ENCODE peak calls at places on chromosomes 4 and X, in seven cellular contexts. I is A549, P is WTC11, Z is GM12878, F is NB4, N is SK-N-SH, H is H1. W is an unnamed sample.
A peak's percentile ranks its signal among the peaks of the same experiment; 100 is the strongest.

GRCh38 chrX:44344687-44345086 is 1.2 kb upstream of the EFHC2 start:
- DNase-seq in N (no peak), P (no peak), I (no peak), F (peak; percentile 91), Z (no peak), H (no peak), W (no peak)

GRCh38 chr4:106095408-106095807 is 200.1 kb downstream of the NPNT start:
- DNase-seq in Z (no peak), H (no peak), P (no peak), N (no peak), F (no peak), I (no peak), W (peak; percentile 32)

GRCh38 chrX:139889760-139890159 is 43.1 kb downstream of the ATP11C start:
- DNase-seq in N (no peak), P (no peak), Z (no peak), F (no peak), H (no peak), I (no peak), W (no peak)

GRCh38 chr4:5373327-5373726 is 322.0 kb downstream of the STK32B start:
- DNase-seq in F (no peak), Z (no peak), N (no peak), I (no peak), P (no peak), H (no peak), W (no peak)

GRCh38 chr4:10164877-10165283 is 48.3 kb upstream of the WDR1 start:
- DNase-seq in N (peak; percentile 55), H (peak; percentile 15), P (peak; percentile 61), F (peak; percentile 64), I (peak; percentile 17), Z (no peak), W (peak; percentile 14)

GRCh38 chrX:107826286-107827136 is 845 bp downstream of the MID2 start:
- DNase-seq in Z (no peak), N (peak; percentile 63), H (no peak), P (peak; percentile 48), F (peak; percentile 23), I (peak; percentile 25), W (no peak)

GRCh38 chr4:37568494-37568893 is 117.7 kb downstream of the RELL1 start:
- DNase-seq in I (no peak), N (no peak), F (peak; percentile 23), Z (no peak), H (no peak), P (no peak), W (no peak)

GRCh38 chrX:122572461-122572860 is 611.6 kb upstream of the GRIA3 start:
- DNase-seq in Z (no peak), H (no peak), P (no peak), F (no peak), I (no peak), N (no peak), W (no peak)

GRCh38 chr4:125520258-125520990 is 205.7 kb downstream of the FAT4 start:
- DNase-seq in H (no peak), Z (no peak), F (no peak), N (no peak), I (no peak), P (no peak), W (no peak)

GRCh38 chr4:15234585-15235126 is 193.2 kb upstream of the C1QTNF7 start:
- DNase-seq in F (no peak), I (no peak), N (no peak), P (no peak), H (no peak), Z (no peak), W (no peak)

GRCh38 chr4:1784789-1785591 is 8.1 kb upstream of the FGFR3 start:
- DNase-seq in Z (no peak), I (no peak), F (no peak), N (peak; percentile 90), P (no peak), H (no peak), W (peak; percentile 79)

GRCh38 chr4:152374606-152375285 is 161.1 kb downstream of the FBXW7 start:
- DNase-seq in H (no peak), N (no peak), F (no peak), P (no peak), I (no peak), Z (no peak), W (no peak)

GRCh38 chr4:1553365-1553764 is 130.7 kb downstream of the FAM53A start:
- DNase-seq in F (no peak), N (no peak), P (no peak), Z (no peak), H (no peak), I (no peak), W (no peak)

GRCh38 chr4:14345356-14345775 is 656.9 kb upstream of the CPEB2 start:
- DNase-seq in H (no peak), Z (no peak), N (no peak), F (no peak), I (no peak), P (no peak), W (no peak)

GRCh38 chr4:78937837-78938236 is 1.4 kb downstream of the PAQR3 start:
- DNase-seq in Z (no peak), P (no peak), F (no peak), H (no peak), I (no peak), N (no peak), W (peak; percentile 9)

GRCh38 chrX:12327836-12328235 is 189.6 kb downstream of the FRMPD4 start:
- DNase-seq in F (no peak), I (no peak), P (no peak), Z (no peak), N (no peak), H (no peak), W (no peak)

GRCh38 chr4:78596111-78596742 is 44.7 kb downstream of the ANXA3 start:
- DNase-seq in F (no peak), P (no peak), I (no peak), N (no peak), H (no peak), Z (no peak), W (no peak)

GRCh38 chrX:54042609-54043010 is 1.7 kb downstream of the PHF8 start:
- DNase-seq in Z (no peak), I (peak; percentile 60), H (no peak), F (peak; percentile 74), N (peak; percentile 75), P (peak; percentile 46), W (peak; percentile 48)

GRCh38 chr4:5165419-5166369 is 114.4 kb downstream of the STK32B start:
- DNase-seq in P (no peak), H (no peak), F (no peak), Z (no peak), I (no peak), N (no peak), W (no peak)

GRCh38 chrX:46967547-46967946 is 55.3 kb downstream of the JADE3 start:
- DNase-seq in F (no peak), N (no peak), P (no peak), H (no peak), I (no peak), Z (peak; percentile 56), W (no peak)

DNA sequence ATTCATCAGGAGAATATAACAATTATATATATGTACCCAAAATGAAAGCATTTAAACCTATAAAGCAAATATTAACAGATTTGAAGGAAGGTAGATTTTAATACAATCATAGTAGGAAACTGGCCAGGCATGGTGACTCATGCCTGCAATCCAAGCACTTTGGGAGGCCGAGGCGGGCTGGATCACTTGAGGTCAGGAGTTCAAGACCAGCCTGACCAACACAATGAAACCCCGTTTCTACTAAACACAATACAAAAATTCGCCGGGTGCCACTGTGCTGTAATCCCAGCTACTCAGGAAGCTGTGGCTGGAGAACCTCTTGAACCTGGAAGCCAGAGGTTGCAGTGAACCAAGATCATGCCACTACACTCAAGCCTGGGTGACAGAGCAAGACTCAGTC is 118.3 kb downstream of the KCNIP4 start:
- DNase-seq in I (no peak), Z (no peak), H (no peak), F (no peak), P (no peak), N (no peak), W (no peak)
- TF ChIP-seq MAX in I (no peak), Z (no peak), H (no peak), F (no peak), P (no peak), N (no peak), W (no peak)

DNA sequence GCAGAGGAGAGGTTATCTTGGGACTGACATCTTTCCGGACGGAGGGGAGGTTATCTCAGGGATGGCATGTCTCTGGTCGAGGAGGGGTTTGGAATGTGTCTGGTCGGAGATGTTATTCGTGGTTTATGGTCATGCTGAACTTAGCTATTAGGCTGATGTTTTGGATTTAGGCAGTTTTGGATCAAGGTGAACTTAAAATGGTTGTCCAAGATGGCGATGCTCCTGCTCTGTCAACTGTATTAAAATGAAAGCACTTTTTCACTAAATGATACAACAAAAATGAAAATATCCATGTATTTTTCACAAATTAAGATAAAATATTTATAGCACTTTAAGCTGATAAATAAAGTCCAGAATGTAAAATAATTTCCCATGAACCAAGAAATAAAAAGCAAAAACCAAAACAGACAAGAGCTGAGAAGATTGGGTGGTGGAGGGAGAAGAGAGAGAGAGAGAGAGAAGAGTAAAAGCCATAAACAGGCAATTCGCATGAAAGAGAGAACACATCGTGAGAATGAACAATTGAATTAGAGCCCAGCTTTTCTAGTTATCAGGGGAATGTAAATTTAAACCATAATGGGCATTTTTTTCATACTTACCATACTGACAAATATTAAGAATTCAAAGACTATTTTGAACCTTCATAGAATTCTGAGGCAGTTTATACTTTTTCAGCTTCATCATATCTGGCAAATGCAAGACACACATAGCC is 2236.0 kb upstream of the AGA start:
- DNase-seq in P (no peak), H (no peak), N (no peak), I (no peak), F (no peak), Z (no peak), W (no peak)
- TF ChIP-seq MAX in P (no peak), H (no peak), N (no peak), I (no peak), F (no peak), Z (no peak), W (no peak)

DNA sequence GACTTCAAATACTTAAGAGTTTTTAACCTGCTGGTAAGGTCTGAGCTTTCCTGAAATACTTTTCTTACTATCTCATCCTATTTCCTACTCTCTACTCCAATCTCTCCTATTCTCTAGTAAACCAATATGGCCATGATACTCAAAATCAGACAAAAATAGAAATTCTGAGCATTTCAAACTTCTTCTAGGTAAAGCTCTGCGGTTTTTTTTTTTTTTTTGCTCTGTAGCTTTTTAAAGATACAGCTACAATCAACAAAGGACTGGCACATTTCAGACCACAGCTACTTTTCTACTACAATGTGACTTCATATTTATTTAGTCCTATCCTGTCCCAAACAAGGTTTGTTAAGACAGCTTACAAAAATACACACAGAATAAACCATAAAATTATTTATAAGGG is 31.1 kb downstream of the MAML3 start:
- DNase-seq in N (no peak), F (no peak), H (no peak), Z (no peak), P (no peak), I (no peak), W (no peak)
- TF ChIP-seq MAX in N (no peak), F (no peak), H (no peak), Z (no peak), P (no peak), I (no peak), W (no peak)

DNA sequence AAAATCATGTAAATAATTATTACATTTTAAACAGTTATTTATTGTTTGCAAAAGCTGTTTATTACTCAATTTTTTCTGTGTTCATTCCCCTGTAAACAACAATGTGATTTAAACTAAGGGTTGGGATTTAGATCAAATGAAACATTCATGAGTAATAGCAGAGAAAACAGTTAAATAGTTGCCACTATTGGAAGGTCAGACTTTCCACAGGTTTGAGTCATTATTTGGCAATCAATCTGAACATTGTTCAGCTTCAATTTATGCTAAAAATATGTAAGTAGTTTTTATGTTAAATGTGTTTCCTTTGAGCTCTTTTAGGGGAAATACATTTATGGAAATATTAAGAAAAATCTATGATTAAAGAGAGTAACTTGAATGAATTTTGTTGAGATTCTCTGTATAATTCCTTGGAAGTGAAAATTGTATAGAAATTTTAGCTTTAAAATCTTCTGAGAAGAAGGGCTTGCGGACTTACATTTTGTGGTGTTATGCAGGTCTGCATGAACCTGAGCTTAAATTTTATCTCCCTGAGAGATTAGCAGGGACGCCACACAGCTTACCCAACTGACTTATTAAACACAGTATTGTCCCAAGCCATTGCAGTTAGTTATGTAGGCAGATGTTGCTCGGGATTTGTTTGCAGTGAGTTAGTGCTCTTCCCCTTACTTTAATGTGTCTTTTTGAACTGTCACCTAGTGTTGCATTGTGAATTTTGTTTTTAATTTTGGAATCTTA is 145.0 kb downstream of the STIM2 start:
- DNase-seq in I (no peak), F (no peak), H (no peak), Z (no peak), N (no peak), P (no peak), W (no peak)
- TF ChIP-seq MAX in I (no peak), F (no peak), H (no peak), Z (no peak), N (no peak), P (no peak), W (no peak)

W was measured in HepG2.